ENCODE peak calls at places on chromosomes 3 and 15, in seven cellular contexts. N is neural progenitor cell, X is adrenal gland, B is RKO, M is NCI-H82, I is DMS153, D is cardiac muscle cell. H is an unnamed sample.

GRCh38 chr15:67249830-67250229 is 4.6 kb downstream of the AAGAB start:
- DNase-seq in N (no peak), X (no peak), B (no peak), M (no peak), I (no peak), D (no peak), H (no peak)

GRCh38 chr3:72261566-72262564 is 476.9 kb upstream of the PROK2 start:
- DNase-seq in N (no peak), X (no peak), B (no peak), M (no peak), I (no peak), D (no peak), H (no peak)

GRCh38 chr15:55267401-55268053 is 22.1 kb downstream of the RAB27A start:
- DNase-seq in N (no peak), X (peak), B (no peak), M (peak), I (no peak), D (peak), H (peak)

GRCh38 chr3:184050217-184050847 is 2.5 kb upstream of the HTR3C start:
- DNase-seq in N (no peak), X (no peak), B (no peak), M (no peak), I (peak), D (no peak), H (peak)

GRCh38 chr15:91967935-91968605 is 114.6 kb downstream of the SLCO3A1 start:
- DNase-seq in N (no peak), X (no peak), B (no peak), M (no peak), I (no peak), D (no peak), H (no peak)

GRCh38 chr3:157786216-157786615 is 283.0 kb upstream of the VEPH1 start:
- DNase-seq in N (no peak), X (no peak), B (no peak), M (no peak), I (no peak), D (peak), H (no peak)

GRCh38 chr15:74535388-74536084 is 5.5 kb upstream of the ARID3B start:
- DNase-seq in N (no peak), X (no peak), B (peak), M (no peak), I (no peak), D (no peak), H (peak)

GRCh38 chr15:45640610-45641009 is 5.8 kb downstream of the SQOR start:
- DNase-seq in N (no peak), X (no peak), B (peak), M (no peak), I (no peak), D (peak), H (no peak)

GRCh38 chr3:57179580-57180410 is 14.6 kb upstream of the IL17RD start:
- DNase-seq in N (peak), X (no peak), B (peak), M (peak), I (no peak), D (peak), H (peak)

GRCh38 chr3:72010044-72010443 is 225.1 kb upstream of the PROK2 start:
- DNase-seq in N (no peak), X (no peak), B (no peak), M (no peak), I (no peak), D (peak), H (peak)

GRCh38 chr15:47888721-47889120 is 171.4 kb downstream of the SEMA6D start:
- DNase-seq in N (no peak), X (no peak), B (no peak), M (no peak), I (no peak), D (no peak), H (no peak)

GRCh38 chr15:100152463-100152862 is 189.3 kb downstream of the ADAMTS17 start:
- DNase-seq in N (no peak), X (no peak), B (no peak), M (no peak), I (no peak), D (no peak), H (no peak)

H was measured in NB4.